ENCODE peak calls at places on chromosomes 11 and 22, in four cellular contexts. U is OCI-LY7, B is mammary epithelial cell, Z is thoracic aorta. R is an unnamed sample.
A peak's percentile ranks its signal among the peaks of the same experiment; 100 is the strongest.

GRCh38 chr11:65262775-65263174 is 1.0 kb downstream of the POLA2 start:
- DNase-seq in U (peak; percentile 23), B (no peak), Z (no peak), R (no peak)

GRCh38 chr11:94832604-94833238 is 64.6 kb downstream of the AMOTL1 start:
- DNase-seq in U (no peak), B (no peak), Z (no peak), R (no peak)

GRCh38 chr11:98711011-98711410 is 309.7 kb upstream of the CNTN5 start:
- DNase-seq in U (no peak), B (no peak), Z (no peak), R (no peak)

GRCh38 chr22:23862103-23862502 is 4.4 kb downstream of the SLC2A11 start:
- DNase-seq in U (peak; percentile 80), B (peak; percentile 28), Z (no peak), R (no peak)

GRCh38 chr11:95363189-95363588 is 132.2 kb upstream of the SESN3 start:
- DNase-seq in U (no peak), B (no peak), Z (no peak), R (no peak)

GRCh38 chr11:9273430-9274336 is 8.5 kb upstream of the DENND5A start:
- DNase-seq in U (no peak), B (peak; percentile 70), Z (no peak), R (no peak)

GRCh38 chr11:65498042-65498726 is 661 bp upstream of the MALAT1 start:
- DNase-seq in U (peak; percentile 87), B (no peak), Z (no peak), R (peak; percentile 79)

GRCh38 chr22:36405221-36405631 is 17.5 kb upstream of the MYH9 start:
- DNase-seq in U (peak; percentile 55), B (no peak), Z (no peak), R (no peak)

GRCh38 chr11:68432874-68433273 is 27.7 kb upstream of the PPP6R3 start:
- DNase-seq in U (no peak), B (no peak), Z (no peak), R (no peak)

GRCh38 chr11:69320756-69321741 is 27.1 kb downstream of the MYEOV start:
- DNase-seq in U (no peak), B (no peak), Z (no peak), R (no peak)

GRCh38 chr11:5610446-5610845 is 14.0 kb downstream of the TRIM6 start:
- DNase-seq in U (no peak), B (no peak), Z (no peak), R (no peak)

GRCh38 chr11:35066783-35067476 is 72.0 kb upstream of the CD44 start:
- DNase-seq in U (no peak), B (no peak), Z (no peak), R (no peak)

GRCh38 chr11:115611343-115611742 is 107.1 kb upstream of the CADM1 start:
- DNase-seq in U (no peak), B (no peak), Z (no peak), R (no peak)

GRCh38 chr11:115613004-115613403 is 108.8 kb upstream of the CADM1 start:
- DNase-seq in U (no peak), B (no peak), Z (no peak), R (no peak)

GRCh38 chr11:115613986-115614625 is 109.9 kb upstream of the CADM1 start:
- DNase-seq in U (no peak), B (peak; percentile 71), Z (no peak), R (no peak)

GRCh38 chr11:115610908-115611307 is 106.7 kb upstream of the CADM1 start:
- DNase-seq in U (no peak), B (no peak), Z (no peak), R (no peak)

GRCh38 chr11:115612331-115612730 is 108.1 kb upstream of the CADM1 start:
- DNase-seq in U (no peak), B (no peak), Z (no peak), R (no peak)
- TF ChIP-seq CTCF in U (no peak), B (no peak), Z (no peak), R (no peak)

DNA sequence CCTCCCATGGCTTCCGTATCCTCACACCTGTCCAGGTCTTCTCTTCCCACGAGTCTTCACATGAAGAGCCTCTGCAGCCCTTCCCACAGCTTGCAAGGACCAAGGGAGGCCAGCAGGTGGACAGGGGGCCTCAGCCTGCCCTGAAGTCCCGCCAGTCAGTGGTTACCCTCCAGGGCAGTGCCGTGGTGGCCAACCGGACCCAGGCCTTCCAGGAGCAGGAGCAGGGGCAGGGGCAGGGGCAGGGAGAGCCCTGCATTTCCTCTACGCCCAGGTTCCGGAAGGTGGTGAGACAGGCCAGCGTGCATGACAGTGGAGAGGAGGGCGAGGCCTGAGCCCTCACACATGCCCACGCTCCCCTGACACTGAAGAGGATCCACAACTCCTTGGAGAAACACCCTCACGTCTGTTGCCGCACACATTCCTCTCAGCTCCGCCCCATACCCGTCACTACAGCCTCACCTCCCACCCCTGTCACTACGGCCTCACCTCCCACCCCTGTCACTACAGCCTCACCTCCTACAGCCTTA is 8.3 kb downstream of the SSH3 start:
- DNase-seq in U (no peak), B (no peak), Z (no peak), R (no peak)
- H3K27ac ChIP-seq in U (no peak overlapping the region), B (peak overlapping the region; percentile 26), Z (no peak overlapping the region), R (no peak overlapping the region)

GRCh38 chr11:118607401-118608267 is at the start of gene PHLDB1:
- DNase-seq in U (peak; percentile 18), B (peak; percentile 63), Z (no peak), R (peak; percentile 92)

GRCh38 chr11:118610773-118611432 is 3.5 kb downstream of the PHLDB1 start:
- DNase-seq in U (peak; percentile 71), B (peak; percentile 68), Z (no peak), R (no peak)

GRCh38 chr11:118610220-118610772 is 2.9 kb downstream of the PHLDB1 start:
- DNase-seq in U (no peak), B (no peak), Z (no peak), R (no peak)

GRCh38 chr11:118608268-118609214 is 1.1 kb downstream of the PHLDB1 start:
- DNase-seq in U (no peak), B (peak; percentile 40), Z (no peak), R (peak; percentile 94)

GRCh38 chr11:118609380-118610219 is 2.2 kb downstream of the PHLDB1 start:
- DNase-seq in U (no peak), B (no peak), Z (no peak), R (no peak)
- H3K4me3 ChIP-seq in U (no peak overlapping the region), B (no peak overlapping the region), Z (peak overlapping the region; percentile 96), R (peak overlapping the region; percentile 90)

GRCh38 chr11:112584674-112585073 is 324.0 kb upstream of the PLET1 start:
- DNase-seq in U (peak; percentile 2), B (no peak), Z (no peak), R (no peak)
- TF ChIP-seq CTCF in U (peak; percentile 30), B (peak; percentile 42), Z (no peak), R (no peak)